ENCODE peak calls at places on chromosomes 1 and 21, in nine cellular contexts. One of them, this sample, is unnamed.

GRCh38 chr1:169466259-169467230 is 19.2 kb downstream of the SLC19A2 start:
- DNase-seq in stomach: no peak
- DNase-seq in suprapubic skin: no peak
- DNase-seq in HCT116: peak; percentile 27
- DNase-seq in sigmoid colon: no peak
- DNase-seq in prostate gland: no peak
- DNase-seq in esophagus muscularis mucosa: no peak
- DNase-seq in transverse colon: peak; percentile 26
- DNase-seq in endothelial cell of umbilical vein: peak; percentile 59
- DNase-seq in this sample: no peak

GRCh38 chr1:44543064-44543815 is 131.0 kb downstream of the TMEM53 start:
- DNase-seq in stomach: no peak
- DNase-seq in suprapubic skin: no peak
- DNase-seq in HCT116: no peak
- DNase-seq in sigmoid colon: no peak
- DNase-seq in prostate gland: no peak
- DNase-seq in esophagus muscularis mucosa: no peak
- DNase-seq in transverse colon: no peak
- DNase-seq in endothelial cell of umbilical vein: no peak
- DNase-seq in this sample: no peak

GRCh38 chr1:190479028-190479427 is 1.4 kb upstream of the BRINP3 start:
- DNase-seq in stomach: no peak
- DNase-seq in suprapubic skin: no peak
- DNase-seq in HCT116: peak; percentile 8
- DNase-seq in sigmoid colon: no peak
- DNase-seq in prostate gland: no peak
- DNase-seq in esophagus muscularis mucosa: no peak
- DNase-seq in transverse colon: no peak
- DNase-seq in endothelial cell of umbilical vein: peak; percentile 53
- DNase-seq in this sample: no peak

GRCh38 chr1:245177071-245177900 is 22.5 kb downstream of the KIF26B start:
- DNase-seq in stomach: no peak
- DNase-seq in suprapubic skin: no peak
- DNase-seq in HCT116: peak; percentile 54
- DNase-seq in sigmoid colon: no peak
- DNase-seq in prostate gland: no peak
- DNase-seq in esophagus muscularis mucosa: no peak
- DNase-seq in transverse colon: no peak
- DNase-seq in endothelial cell of umbilical vein: no peak
- DNase-seq in this sample: no peak

GRCh38 chr1:215566556-215567490 is at the start of gene KCTD3:
- DNase-seq in stomach: peak; percentile 76
- DNase-seq in suprapubic skin: peak; percentile 87
- DNase-seq in HCT116: no peak
- DNase-seq in sigmoid colon: peak; percentile 89
- DNase-seq in prostate gland: peak; percentile 60
- DNase-seq in esophagus muscularis mucosa: no peak
- DNase-seq in transverse colon: peak; percentile 79
- DNase-seq in endothelial cell of umbilical vein: peak; percentile 74
- DNase-seq in this sample: peak; percentile 79

GRCh38 chr1:10733967-10734366 is 62.5 kb downstream of the CASZ1 start:
- DNase-seq in stomach: no peak
- DNase-seq in suprapubic skin: no peak
- DNase-seq in HCT116: no peak
- DNase-seq in sigmoid colon: no peak
- DNase-seq in prostate gland: no peak
- DNase-seq in esophagus muscularis mucosa: no peak
- DNase-seq in transverse colon: no peak
- DNase-seq in endothelial cell of umbilical vein: no peak
- DNase-seq in this sample: no peak

GRCh38 chr21:45269861-45270260 is 17.8 kb downstream of the POFUT2 start:
- DNase-seq in stomach: peak; percentile 11
- DNase-seq in suprapubic skin: peak; percentile 64
- DNase-seq in HCT116: no peak
- DNase-seq in sigmoid colon: peak; percentile 55
- DNase-seq in prostate gland: no peak
- DNase-seq in esophagus muscularis mucosa: no peak
- DNase-seq in transverse colon: peak; percentile 5
- DNase-seq in endothelial cell of umbilical vein: no peak
- DNase-seq in this sample: no peak

GRCh38 chr1:27455166-27455811 is 34.7 kb downstream of the WASF2 start:
- DNase-seq in stomach: no peak
- DNase-seq in suprapubic skin: no peak
- DNase-seq in HCT116: no peak
- DNase-seq in sigmoid colon: no peak
- DNase-seq in prostate gland: no peak
- DNase-seq in esophagus muscularis mucosa: no peak
- DNase-seq in transverse colon: peak; percentile 18
- DNase-seq in endothelial cell of umbilical vein: no peak
- DNase-seq in this sample: no peak

GRCh38 chr21:38363684-38364083 is 106.9 kb downstream of the KCNJ15 start:
- DNase-seq in stomach: no peak
- DNase-seq in suprapubic skin: no peak
- DNase-seq in HCT116: no peak
- DNase-seq in sigmoid colon: no peak
- DNase-seq in prostate gland: no peak
- DNase-seq in esophagus muscularis mucosa: peak; percentile 79
- DNase-seq in transverse colon: no peak
- DNase-seq in endothelial cell of umbilical vein: no peak
- DNase-seq in this sample: no peak

GRCh38 chr1:37439672-37439995 is 34.7 kb upstream of the ZC3H12A start:
- DNase-seq in stomach: no peak
- DNase-seq in suprapubic skin: no peak
- DNase-seq in HCT116: no peak
- DNase-seq in sigmoid colon: no peak
- DNase-seq in prostate gland: no peak
- DNase-seq in esophagus muscularis mucosa: no peak
- DNase-seq in transverse colon: no peak
- DNase-seq in endothelial cell of umbilical vein: no peak
- DNase-seq in this sample: no peak

GRCh38 chr1:9252999-9253398 is 18.4 kb downstream of the H6PD start:
- DNase-seq in stomach: no peak
- DNase-seq in suprapubic skin: no peak
- DNase-seq in HCT116: no peak
- DNase-seq in sigmoid colon: no peak
- DNase-seq in prostate gland: no peak
- DNase-seq in esophagus muscularis mucosa: no peak
- DNase-seq in transverse colon: no peak
- DNase-seq in endothelial cell of umbilical vein: no peak
- DNase-seq in this sample: no peak

GRCh38 chr1:47696404-47696910 is 258.6 kb downstream of the FOXD2 start:
- DNase-seq in stomach: no peak
- DNase-seq in suprapubic skin: peak; percentile 60
- DNase-seq in HCT116: no peak
- DNase-seq in sigmoid colon: peak; percentile 28
- DNase-seq in prostate gland: no peak
- DNase-seq in esophagus muscularis mucosa: no peak
- DNase-seq in transverse colon: no peak
- DNase-seq in endothelial cell of umbilical vein: peak; percentile 10
- DNase-seq in this sample: no peak

GRCh38 chr21:26437326-26438009 is 135.6 kb downstream of the CYYR1 start:
- DNase-seq in stomach: no peak
- DNase-seq in suprapubic skin: no peak
- DNase-seq in HCT116: no peak
- DNase-seq in sigmoid colon: no peak
- DNase-seq in prostate gland: no peak
- DNase-seq in esophagus muscularis mucosa: no peak
- DNase-seq in transverse colon: no peak
- DNase-seq in endothelial cell of umbilical vein: no peak
- DNase-seq in this sample: no peak

DNA sequence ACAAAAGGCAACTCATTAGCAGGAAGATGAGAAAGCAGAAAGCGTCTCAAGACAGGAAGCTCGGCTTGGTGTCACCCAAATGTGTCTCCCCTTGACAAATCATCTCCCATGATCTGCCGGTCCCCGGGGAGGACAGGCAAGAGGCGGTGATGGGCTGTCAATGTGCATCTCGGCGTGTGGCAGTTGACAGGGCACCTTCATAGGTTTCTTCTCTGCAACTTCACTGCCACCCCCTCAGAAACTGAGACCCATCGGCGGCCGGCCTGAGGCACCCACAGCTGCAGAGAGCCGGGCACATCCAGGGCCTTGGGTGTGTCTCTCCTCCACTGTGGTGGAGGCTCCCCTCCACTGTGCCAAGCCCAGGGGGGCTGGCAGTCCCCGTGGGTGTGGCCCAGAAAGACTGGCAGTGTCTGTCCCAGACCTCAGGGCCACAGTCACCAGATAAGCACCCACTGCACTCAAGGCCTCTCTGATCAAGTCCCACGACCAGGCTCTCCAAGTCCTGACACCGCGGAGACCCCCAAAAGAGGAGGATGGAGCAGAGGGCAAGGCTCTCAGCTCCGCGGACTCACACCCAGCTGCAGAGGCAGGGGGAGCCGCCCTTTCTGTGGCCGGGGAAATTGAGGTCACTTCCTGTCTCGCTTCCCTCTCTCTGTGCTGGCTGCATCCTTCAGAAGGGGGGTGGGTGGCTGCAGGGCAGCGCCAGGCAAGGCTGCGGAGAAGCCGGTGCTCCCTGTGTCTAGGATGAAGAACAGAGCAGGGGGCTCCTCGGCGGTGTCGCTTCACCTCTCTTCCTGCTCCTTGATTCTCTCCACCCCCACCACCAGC is 39.6 kb upstream of the LBR start:
- DNase-seq in stomach: peak; percentile 63
- DNase-seq in suprapubic skin: no peak
- DNase-seq in HCT116: no peak
- DNase-seq in sigmoid colon: peak; percentile 87
- DNase-seq in prostate gland: no peak
- DNase-seq in esophagus muscularis mucosa: no peak
- DNase-seq in transverse colon: peak; percentile 81
- DNase-seq in endothelial cell of umbilical vein: peak; percentile 69
- DNase-seq in this sample: no peak
- TF ChIP-seq POLR2A in stomach: no peak
- TF ChIP-seq POLR2A in suprapubic skin: no peak
- TF ChIP-seq POLR2A in HCT116: no peak
- TF ChIP-seq POLR2A in sigmoid colon: no peak
- TF ChIP-seq POLR2A in prostate gland: no peak
- TF ChIP-seq POLR2A in esophagus muscularis mucosa: no peak
- TF ChIP-seq POLR2A in transverse colon: peak; percentile 72
- TF ChIP-seq POLR2A in endothelial cell of umbilical vein: peak; percentile 78
- TF ChIP-seq POLR2A in this sample: no peak

DNA sequence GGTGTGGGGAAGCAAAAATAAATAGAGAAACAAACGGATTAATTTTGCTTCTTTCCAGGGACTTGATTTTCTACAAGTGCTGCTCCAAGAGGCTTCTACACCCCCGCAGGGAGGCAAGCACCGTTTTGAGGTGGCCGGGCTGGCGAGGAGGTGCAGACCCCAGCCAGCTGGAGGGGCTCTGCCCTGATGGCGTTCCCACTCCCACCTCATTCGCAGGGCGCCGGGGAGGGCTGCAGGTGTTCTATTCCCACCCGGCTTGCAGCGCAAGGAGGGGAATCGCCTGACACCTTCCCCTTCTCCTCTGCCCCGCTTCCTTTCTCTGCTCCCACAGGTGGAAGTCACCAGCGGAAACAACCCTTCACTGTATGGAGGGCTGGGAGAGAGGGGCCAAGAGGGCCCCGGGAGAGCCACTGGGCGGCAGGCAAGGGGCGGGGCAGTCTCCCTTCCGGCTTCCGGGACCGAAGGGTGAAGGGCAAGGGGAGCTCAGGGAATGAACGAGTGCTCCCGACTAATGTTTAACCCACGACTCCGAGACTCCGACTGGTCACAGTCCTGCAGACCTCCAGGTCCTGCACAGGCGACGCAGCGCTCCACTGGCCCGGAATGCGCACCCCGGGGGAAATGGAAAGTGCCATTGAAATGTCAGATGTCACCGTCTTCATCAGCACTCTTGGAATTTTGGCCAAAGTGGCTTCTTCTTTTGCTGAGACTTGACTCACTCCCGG is 29.1 kb downstream of the TEX35 start:
- DNase-seq in stomach: peak; percentile 65
- DNase-seq in suprapubic skin: no peak
- DNase-seq in HCT116: no peak
- DNase-seq in sigmoid colon: no peak
- DNase-seq in prostate gland: peak; percentile 13
- DNase-seq in esophagus muscularis mucosa: no peak
- DNase-seq in transverse colon: peak; percentile 83
- DNase-seq in endothelial cell of umbilical vein: peak; percentile 6
- DNase-seq in this sample: no peak
- TF ChIP-seq POLR2AphosphoS5 in stomach: no peak
- TF ChIP-seq POLR2AphosphoS5 in suprapubic skin: no peak
- TF ChIP-seq POLR2AphosphoS5 in HCT116: no peak
- TF ChIP-seq POLR2AphosphoS5 in sigmoid colon: no peak
- TF ChIP-seq POLR2AphosphoS5 in prostate gland: no peak
- TF ChIP-seq POLR2AphosphoS5 in esophagus muscularis mucosa: no peak
- TF ChIP-seq POLR2AphosphoS5 in transverse colon: no peak
- TF ChIP-seq POLR2AphosphoS5 in endothelial cell of umbilical vein: no peak
- TF ChIP-seq POLR2AphosphoS5 in this sample: no peak

DNA sequence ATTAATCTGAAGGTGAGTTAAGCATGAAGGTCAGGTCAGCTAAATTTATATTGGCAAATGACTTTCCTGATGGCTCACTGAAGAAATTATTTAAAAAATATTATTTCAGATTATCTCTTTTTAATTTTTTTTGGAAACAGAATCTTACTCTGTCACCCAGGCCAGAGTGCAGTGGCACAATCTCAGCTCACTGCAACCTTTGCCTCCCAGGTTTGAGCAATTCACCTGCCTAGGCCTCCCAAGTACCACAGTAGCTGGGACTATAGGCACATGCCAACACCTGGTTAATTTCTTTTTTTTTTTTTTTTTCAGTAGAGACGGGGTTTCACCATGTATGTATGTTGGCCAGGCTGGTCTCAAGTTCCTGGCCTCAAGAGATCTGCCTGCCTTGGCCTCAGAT is 976.7 kb downstream of the TTLL7 start:
- DNase-seq in stomach: no peak
- DNase-seq in suprapubic skin: no peak
- DNase-seq in HCT116: no peak
- DNase-seq in sigmoid colon: no peak
- DNase-seq in prostate gland: no peak
- DNase-seq in esophagus muscularis mucosa: no peak
- DNase-seq in transverse colon: no peak
- DNase-seq in endothelial cell of umbilical vein: no peak
- DNase-seq in this sample: no peak
- H3K9me3 ChIP-seq in stomach: no peaks in the 10 kb centered on the region
- H3K9me3 ChIP-seq in suprapubic skin: no peaks in the 10 kb centered on the region
- H3K9me3 ChIP-seq in HCT116: peaks cover 7% of the 10 kb centered on the region
- H3K9me3 ChIP-seq in sigmoid colon: peaks cover 5% of the 10 kb centered on the region
- H3K9me3 ChIP-seq in prostate gland: no peaks in the 10 kb centered on the region
- H3K9me3 ChIP-seq in esophagus muscularis mucosa: peaks cover 12% of the 10 kb centered on the region
- H3K9me3 ChIP-seq in transverse colon: peaks cover 5% of the 10 kb centered on the region
- H3K9me3 ChIP-seq in endothelial cell of umbilical vein: no peaks in the 10 kb centered on the region
- H3K9me3 ChIP-seq in this sample: peaks cover 14% of the 10 kb centered on the region

DNA sequence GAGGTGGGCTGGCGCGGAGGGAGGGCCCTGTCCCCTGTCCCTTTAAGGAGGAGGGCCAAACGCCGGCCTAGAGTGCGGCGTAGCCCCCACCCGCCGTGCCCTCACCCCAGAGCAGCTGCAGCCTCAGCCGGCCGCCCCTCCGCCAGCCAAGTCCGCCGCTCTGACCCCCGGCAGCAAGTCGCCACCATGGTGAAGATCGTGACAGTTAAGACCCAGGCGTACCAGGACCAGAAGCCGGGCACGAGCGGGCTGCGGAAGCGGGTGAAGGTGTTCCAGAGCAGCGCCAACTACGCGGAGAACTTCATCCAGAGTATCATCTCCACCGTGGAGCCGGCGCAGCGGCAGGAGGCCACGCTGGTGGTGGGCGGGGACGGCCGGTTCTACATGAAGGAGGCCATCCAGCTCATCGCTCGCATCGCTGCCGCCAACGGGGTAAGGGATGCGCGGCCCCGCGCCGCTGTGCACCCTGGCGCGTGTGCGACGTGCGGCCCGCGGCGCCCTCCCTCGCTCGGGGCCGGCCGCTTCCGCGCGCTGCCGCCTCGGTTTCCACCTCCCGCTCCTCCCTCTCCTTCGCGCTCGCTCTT is at the start of gene PGM1:
- DNase-seq in stomach: peak; percentile 67
- DNase-seq in suprapubic skin: peak; percentile 90
- DNase-seq in HCT116: peak; percentile 48
- DNase-seq in sigmoid colon: peak; percentile 86
- DNase-seq in prostate gland: peak; percentile 68
- DNase-seq in esophagus muscularis mucosa: peak; percentile 94
- DNase-seq in transverse colon: peak; percentile 75
- DNase-seq in endothelial cell of umbilical vein: peak; percentile 69
- DNase-seq in this sample: peak; percentile 61
- TF ChIP-seq POLR2A in stomach: no peak
- TF ChIP-seq POLR2A in suprapubic skin: peak; percentile 17
- TF ChIP-seq POLR2A in HCT116: no peak
- TF ChIP-seq POLR2A in sigmoid colon: peak; percentile 20
- TF ChIP-seq POLR2A in prostate gland: peak; percentile 59
- TF ChIP-seq POLR2A in esophagus muscularis mucosa: peak; percentile 24
- TF ChIP-seq POLR2A in transverse colon: peak; percentile 73
- TF ChIP-seq POLR2A in endothelial cell of umbilical vein: no peak
- TF ChIP-seq POLR2A in this sample: no peak

This sample was measured in breast epithelium.